ENCODE peak calls at places on chromosomes 16 and 17, in nine cellular contexts. J is right cardiac atrium; E is HCT116; R is heart left ventricle; P is left ventricle myocardium superior; A is stimulated activated naive CD8-positive, alpha-beta T cell treated with anti-CD3 and anti-CD28 coated beads, Interleukin-15, amount 100 ng/mL, for 72 hours; B is stimulated activated memory B cell treated with anti-CD40 and anti-IgM and Interleukin-4, amounts not matched to agents 10 μg/mL and 1 μg/mL and 100 μg/mL, for 72 hours; T is upper lobe of right lung; I is aorta. V is an unnamed sample.

GRCh38 chr16:9003322-9003721 is 39.6 kb upstream of the USP7 start:
- ATAC-seq in I (no peak), A (no peak), B (no peak), P (no peak), R (no peak), E (no peak), T (peak), J (no peak), V (no peak)

GRCh38 chr16:84606081-84606875 is 11.6 kb downstream of the COTL1 start:
- ATAC-seq in E (no peak), R (no peak), P (no peak), I (no peak), T (no peak), B (no peak), J (no peak), A (peak), V (peak)

GRCh38 chr17:1509255-1509943 is 7.0 kb downstream of the INPP5K start:
- ATAC-seq in A (no peak), P (no peak), J (no peak), I (no peak), E (peak), R (no peak), B (no peak), T (peak), V (no peak)

GRCh38 chr17:7435676-7436555 is 681 bp downstream of the TMEM102 start:
- ATAC-seq in R (no peak), J (peak), A (peak), P (peak), T (peak), I (peak), B (peak), E (peak), V (peak)

GRCh38 chr17:68660302-68660701 is 59.1 kb upstream of the FAM20A start:
- ATAC-seq in E (no peak), J (no peak), A (no peak), R (no peak), B (no peak), T (no peak), P (no peak), I (no peak), V (no peak)

GRCh38 chr17:27610304-27610676 is 20.7 kb upstream of the LGALS9 start:
- ATAC-seq in R (no peak), I (no peak), P (no peak), E (no peak), J (peak), A (no peak), B (no peak), T (no peak), V (no peak)

GRCh38 chr16:41439-42068 is 11.9 kb downstream of the POLR3K start:
- ATAC-seq in E (no peak), B (no peak), P (peak), R (peak), T (no peak), J (peak), A (no peak), I (no peak), V (no peak)

GRCh38 chr17:75755205-75755901 is 9.6 kb downstream of the GALK1 start:
- ATAC-seq in E (peak), J (no peak), P (no peak), T (no peak), R (no peak), A (no peak), I (peak), B (no peak), V (no peak)

GRCh38 chr17:45197108-45197507 is 24.6 kb upstream of the FMNL1 start:
- ATAC-seq in E (no peak), P (no peak), T (no peak), R (no peak), A (no peak), J (no peak), I (no peak), B (no peak), V (no peak)

GRCh38 chr16:2224183-2224486 is 744 bp downstream of the E4F1 start:
- ATAC-seq in A (no peak), T (no peak), J (peak), P (peak), B (no peak), R (peak), E (no peak), I (peak), V (no peak)

GRCh38 chr17:56023851-56024250 is 129.4 kb upstream of the ANKFN1 start:
- ATAC-seq in A (peak), B (no peak), R (no peak), T (no peak), J (no peak), I (no peak), E (no peak), P (no peak), V (peak)

GRCh38 chr17:45043813-45044540 is 7.5 kb downstream of the DCAKD start:
- ATAC-seq in E (no peak), P (peak), B (no peak), J (peak), I (no peak), T (no peak), R (no peak), A (no peak), V (no peak)

GRCh38 chr16:630815-631405 is at the start of gene WFIKKN1:
- ATAC-seq in T (peak), E (peak), P (no peak), A (peak), I (no peak), B (no peak), J (peak), R (no peak), V (no peak)

GRCh38 chr17:2649191-2649590 is 55.7 kb downstream of the PAFAH1B1 start:
- ATAC-seq in B (no peak), A (no peak), J (no peak), R (no peak), I (no peak), P (no peak), E (no peak), T (no peak), V (no peak)

GRCh38 chr17:19753661-19754463 is 5.8 kb upstream of the ALDH3A1 start:
- ATAC-seq in B (no peak), A (no peak), R (peak), I (peak), P (peak), J (no peak), E (peak), T (peak), V (no peak)

GRCh38 chr17:70100983-70101382 is 26.0 kb downstream of the KCNJ16 start:
- ATAC-seq in P (no peak), T (no peak), J (no peak), I (no peak), B (no peak), R (no peak), A (no peak), E (no peak), V (no peak)

GRCh38 chr17:30395398-30396022 is 16.8 kb downstream of the CPD start:
- ATAC-seq in R (no peak), I (no peak), P (no peak), J (no peak), B (no peak), A (no peak), E (no peak), T (no peak), V (no peak)

GRCh38 chr16:79612207-79612606 is 11.7 kb upstream of the MAF start:
- ATAC-seq in B (no peak), I (no peak), A (no peak), T (no peak), R (no peak), E (no peak), J (no peak), P (no peak), V (no peak)

GRCh38 chr17:74386397-74386796 is 19.1 kb downstream of the GPR142 start:
- ATAC-seq in I (no peak), B (no peak), A (no peak), R (peak), T (no peak), E (no peak), J (peak), P (peak), V (no peak)

GRCh38 chr17:75619506-75620431 is 13.5 kb upstream of the SMIM5 start:
- ATAC-seq in A (no peak), B (no peak), T (peak), R (no peak), E (peak), P (peak), I (no peak), J (no peak), V (no peak)

V was measured in activated T-helper 17 cell treated with anti-CD3 and anti-CD28 coated beads, Interleukin-2, amount 50 U/mL, for 72 hours.